ENCODE peak calls at places on chromosomes 3 and 15, in ten cellular contexts. C, T, B, L, H, E, M, D, G and U are unnamed samples.

GRCh38 chr3:138254199-138254598 is 67.1 kb downstream of the ARMC8 start:
- DNase-seq in G (no peak), T (no peak), M (no peak), L (no peak), E (no peak), D (no peak), H (no peak), B (no peak), C (no peak), U (no peak)

GRCh38 chr15:38991701-38992100 is 427.1 kb upstream of the RASGRP1 start:
- DNase-seq in E (no peak), M (no peak), L (no peak), D (peak), T (no peak), C (peak), H (no peak), G (peak), B (no peak), U (no peak)

GRCh38 chr3:28989646-28990089 is 291.2 kb upstream of the RBMS3 start:
- DNase-seq in C (no peak), M (no peak), H (no peak), L (no peak), E (no peak), B (no peak), D (peak), G (no peak), T (no peak), U (no peak)

GRCh38 chr3:94063497-94064119 is 747 bp downstream of the NSUN3 start:
- DNase-seq in C (no peak), E (no peak), D (no peak), H (no peak), G (no peak), L (no peak), B (no peak), M (no peak), T (peak), U (peak)

GRCh38 chr3:88031543-88032148 is 27.2 kb downstream of the CGGBP1 start:
- DNase-seq in C (peak), B (peak), L (no peak), D (peak), H (peak), E (no peak), T (no peak), G (peak), M (no peak), U (peak)

GRCh38 chr3:31196261-31196660 is 301.8 kb upstream of the GADL1 start:
- DNase-seq in T (no peak), M (no peak), B (no peak), C (no peak), H (no peak), L (no peak), D (no peak), G (no peak), E (no peak), U (no peak)

GRCh38 chr3:195106418-195106906 is 164.5 kb downstream of the XXYLT1 start:
- DNase-seq in M (peak), T (peak), B (peak), E (peak), G (peak), C (peak), D (peak), H (peak), L (peak), U (peak)

GRCh38 chr3:161016417-161017313 is 88.5 kb downstream of the B3GALNT1 start:
- DNase-seq in B (no peak), C (no peak), L (no peak), G (no peak), E (no peak), H (no peak), M (no peak), T (no peak), D (peak), U (no peak)

GRCh38 chr15:60695713-60696522 is 217.0 kb upstream of the ICE2 start:
- DNase-seq in L (peak), M (no peak), G (no peak), C (peak), D (no peak), E (peak), T (no peak), H (no peak), B (peak), U (no peak)

GRCh38 chr3:103056953-103057450 is 622.2 kb downstream of the ZPLD1 start:
- DNase-seq in G (no peak), D (no peak), E (no peak), L (no peak), T (no peak), B (no peak), C (peak), H (no peak), M (no peak), U (no peak)

GRCh38 chr3:64764386-64764929 is 76.7 kb upstream of the ADAMTS9 start:
- DNase-seq in B (no peak), T (no peak), L (no peak), G (no peak), M (no peak), H (no peak), C (no peak), D (no peak), E (no peak), U (no peak)

GRCh38 chr15:89095073-89095472 is 6.8 kb downstream of the ABHD2 start:
- DNase-seq in T (no peak), L (no peak), H (no peak), C (no peak), E (no peak), M (no peak), G (no peak), D (no peak), B (no peak), U (no peak)

GRCh38 chr3:194003128-194004057 is 132.6 kb upstream of the HES1 start:
- DNase-seq in B (no peak), M (peak), D (peak), E (no peak), L (peak), T (peak), G (peak), H (peak), C (peak), U (peak)

GRCh38 chr3:86702381-86702958 is 288.5 kb downstream of the VGLL3 start:
- DNase-seq in E (no peak), H (no peak), G (peak), D (peak), L (no peak), C (peak), T (no peak), M (no peak), B (no peak), U (peak)

GRCh38 chr3:69082805-69083204 is 1.9 kb upstream of the ARL6IP5 start:
- DNase-seq in C (peak), M (no peak), G (peak), T (peak), B (peak), H (peak), D (peak), E (peak), L (peak), U (peak)